ENCODE peak calls at places on chromosomes 12 and 14, in six cellular contexts. C is astrocyte of the spinal cord, E is endothelial cell, G is astrocyte, W is GM13977, A is heart left ventricle. U is an unnamed sample.

GRCh38 chr12:124509676-124510300 is 57.6 kb downstream of the NCOR2 start:
- DNase-seq in C (peak; percentile 86), E (no peak), G (peak; percentile 90), W (no peak), A (no peak), U (no peak)

GRCh38 chr14:91940209-91940608 is 7.3 kb downstream of the FBLN5 start:
- DNase-seq in C (no peak), E (no peak), G (no peak), W (no peak), A (no peak), U (no peak)

GRCh38 chr12:105083551-105084105 is 630 bp downstream of the ALDH1L2 start:
- DNase-seq in C (peak; percentile 70), E (no peak), G (peak; percentile 63), W (peak; percentile 22), A (peak; percentile 33), U (peak; percentile 66)

GRCh38 chr14:61388976-61389576 is 67.7 kb downstream of the PRKCH start:
- DNase-seq in C (peak; percentile 6), E (no peak), G (no peak), W (no peak), A (no peak), U (no peak)

GRCh38 chr14:71333705-71334104 is 426.4 kb downstream of the PCNX1 start:
- DNase-seq in C (no peak), E (no peak), G (no peak), W (no peak), A (no peak), U (no peak)

GRCh38 chr14:71324767-71325272 is 417.6 kb downstream of the PCNX1 start:
- DNase-seq in C (no peak), E (peak; percentile 16), G (no peak), W (peak; percentile 40), A (no peak), U (no peak)

GRCh38 chr12:52956987-52957386 is 8.1 kb downstream of the KRT18 start:
- DNase-seq in C (peak; percentile 33), E (no peak), G (peak; percentile 71), W (no peak), A (no peak), U (no peak)

GRCh38 chr14:45253754-45254300 is 825 bp upstream of the MIS18BP1 start:
- DNase-seq in C (no peak), E (no peak), G (peak; percentile 39), W (no peak), A (no peak), U (no peak)

GRCh38 chr14:22613091-22613695 is 15.1 kb downstream of the ABHD4 start:
- DNase-seq in C (peak; percentile 15), E (no peak), G (no peak), W (no peak), A (no peak), U (no peak)

GRCh38 chr12:123655420-123655819 is 15.5 kb upstream of the TCTN2 start:
- DNase-seq in C (no peak), E (no peak), G (no peak), W (peak; percentile 49), A (peak; percentile 58), U (no peak)

GRCh38 chr14:80017796-80018195 is 193.5 kb downstream of the DIO2 start:
- DNase-seq in C (no peak), E (no peak), G (no peak), W (no peak), A (no peak), U (no peak)

GRCh38 chr12:79818856-79819255 is 116.0 kb downstream of the PPP1R12A start:
- DNase-seq in C (peak; percentile 36), E (no peak), G (peak; percentile 41), W (no peak), A (peak; percentile 37), U (no peak)

GRCh38 chr14:78316058-78316457 is 145.9 kb downstream of the NRXN3 start:
- DNase-seq in C (no peak), E (no peak), G (no peak), W (no peak), A (no peak), U (no peak)

GRCh38 chr12:6326316-6326959 is 15.4 kb downstream of the TNFRSF1A start:
- DNase-seq in C (peak; percentile 59), E (peak; percentile 51), G (no peak), W (peak; percentile 82), A (peak; percentile 68), U (peak; percentile 48)

GRCh38 chr12:80313184-80313583 is 130.9 kb upstream of the PTPRQ start:
- DNase-seq in C (no peak), E (no peak), G (no peak), W (no peak), A (no peak), U (no peak)

GRCh38 chr14:59060841-59061240 is 127.6 kb upstream of the DAAM1 start:
- DNase-seq in C (no peak), E (no peak), G (peak; percentile 1), W (no peak), A (no peak), U (no peak)

GRCh38 chr12:753401-754237 is 1.2 kb downstream of the WNK1 start:
- DNase-seq in C (peak; percentile 14), E (peak; percentile 28), G (no peak), W (peak; percentile 45), A (peak; percentile 47), U (peak; percentile 73)
- TF ChIP-seq CTCF in C (peak; percentile 7), E (no peak), G (no peak), W (no peak), A (peak; percentile 33), U (no peak)

DNA sequence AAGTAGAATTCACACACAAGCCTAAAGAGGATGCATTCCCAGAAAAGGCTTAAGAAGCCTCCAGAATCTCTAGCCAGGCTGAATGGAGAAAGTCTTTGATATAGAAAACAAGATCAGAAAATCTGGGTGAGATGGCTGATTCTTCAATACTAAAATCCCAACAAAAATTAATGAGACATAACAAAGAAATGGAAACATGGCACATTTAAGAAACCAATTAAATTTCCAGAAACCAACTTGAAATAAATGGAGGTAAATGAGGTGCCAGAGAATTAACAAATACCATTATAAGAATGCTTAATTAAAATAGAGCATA is 51.9 kb downstream of the CPSF6 start:
- DNase-seq in C (no peak), E (no peak), G (no peak), W (no peak), A (no peak), U (no peak)
- TF ChIP-seq CTCF in C (no peak), E (peak; percentile 21), G (no peak), W (no peak), A (no peak), U (peak; percentile 57)

DNA sequence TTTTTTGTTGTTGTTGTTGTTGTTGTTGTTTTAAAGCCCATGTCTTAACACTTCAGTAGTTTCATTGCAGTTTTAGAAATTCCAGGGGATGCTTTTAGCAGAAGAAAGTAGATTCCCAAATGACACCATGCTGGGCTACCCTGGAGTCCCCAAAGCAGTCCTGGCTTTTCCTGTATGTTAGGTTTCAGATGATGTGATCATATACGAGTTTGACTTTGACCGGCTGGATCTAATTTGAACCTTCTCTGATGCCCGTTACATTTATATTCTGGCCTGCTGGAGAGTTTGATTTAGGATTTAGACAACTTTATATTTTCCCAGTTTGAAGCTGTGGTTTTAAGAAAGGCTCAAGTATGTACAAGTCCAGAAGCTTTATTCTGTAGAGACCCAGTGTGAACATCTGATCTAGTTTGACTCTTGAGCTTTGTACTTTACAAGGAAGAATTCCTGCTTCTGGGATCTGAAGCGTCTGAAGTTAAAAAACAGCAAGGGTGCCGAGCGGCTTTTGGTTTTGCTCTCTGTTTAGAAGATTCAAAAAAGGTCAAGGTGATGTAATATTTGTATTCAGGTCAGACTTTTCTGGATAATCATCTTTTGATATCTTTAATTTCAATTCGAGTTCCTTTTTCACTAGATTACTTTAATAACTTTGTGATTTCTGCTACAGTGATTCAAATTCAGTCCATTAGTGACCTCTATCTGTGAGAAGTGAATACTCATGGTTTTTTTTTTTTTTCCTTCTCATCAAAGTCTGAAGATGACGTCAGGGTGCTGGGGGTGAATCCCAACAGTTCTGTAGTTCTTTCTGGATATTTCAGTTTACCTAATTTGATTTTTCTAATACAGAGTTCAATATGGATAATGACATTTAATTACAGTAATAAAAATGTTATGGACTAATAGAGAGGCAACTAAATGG is 6.2 kb downstream of the FLRT2 start:
- DNase-seq in C (peak; percentile 67), E (no peak), G (peak; percentile 48), W (no peak), A (no peak), U (no peak)
- TF ChIP-seq CTCF in C (peak; percentile 32), E (peak; percentile 14), G (peak; percentile 49), W (no peak), A (peak; percentile 58), U (peak; percentile 9)

GRCh38 chr12:119235352-119235751 is 56.6 kb downstream of the HSPB8 start:
- DNase-seq in C (no peak), E (peak; percentile 35), G (no peak), W (no peak), A (no peak), U (no peak)
- TF ChIP-seq CTCF in C (peak; percentile 5), E (peak; percentile 59), G (no peak), W (no peak), A (peak; percentile 34), U (peak; percentile 47)

GRCh38 chr12:51484119-51484518 is 59.5 kb downstream of the SLC4A8 start:
- DNase-seq in C (no peak), E (no peak), G (no peak), W (no peak), A (no peak), U (no peak)

GRCh38 chr12:51488281-51488680 is 63.6 kb downstream of the SLC4A8 start:
- DNase-seq in C (no peak), E (no peak), G (peak; percentile 10), W (no peak), A (no peak), U (no peak)

GRCh38 chr12:51480978-51481377 is 56.3 kb downstream of the SLC4A8 start:
- DNase-seq in C (no peak), E (no peak), G (no peak), W (peak; percentile 33), A (no peak), U (no peak)

GRCh38 chr12:51482808-51483532 is 58.3 kb downstream of the SLC4A8 start:
- DNase-seq in C (no peak), E (no peak), G (no peak), W (no peak), A (no peak), U (no peak)
- TF ChIP-seq CTCF in C (no peak), E (no peak), G (no peak), W (peak; percentile 22), A (no peak), U (no peak)

GRCh38 chr12:107929436-107929835 is 154.9 kb downstream of the ASCL4 start:
- DNase-seq in C (peak; percentile 2), E (no peak), G (peak; percentile 22), W (peak; percentile 33), A (no peak), U (no peak)
- TF ChIP-seq CTCF in C (peak; percentile 21), E (no peak), G (peak; percentile 29), W (peak; percentile 36), A (peak; percentile 11), U (no peak)

GRCh38 chr14:88727057-88727456 is 65.7 kb downstream of the EML5 start:
- DNase-seq in C (no peak), E (no peak), G (no peak), W (no peak), A (no peak), U (no peak)

DNA sequence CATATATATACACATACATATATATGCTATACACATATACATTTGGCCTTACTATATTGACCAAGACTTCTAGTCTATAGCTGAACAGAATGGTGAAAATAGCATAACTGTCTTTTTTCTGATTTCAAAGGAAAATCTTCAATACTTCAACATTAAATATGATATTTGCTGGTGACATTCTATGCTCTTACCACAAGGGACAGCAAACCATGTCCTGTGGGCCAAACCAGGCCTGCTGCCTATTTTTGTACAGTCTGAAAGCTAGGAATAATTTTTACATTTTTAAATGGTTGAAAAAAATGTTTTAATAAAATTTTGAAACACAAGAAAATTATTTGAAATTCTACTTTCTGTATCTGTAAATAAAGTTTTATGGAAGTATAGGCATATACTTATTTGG is 63.6 kb downstream of the EML5 start:
- DNase-seq in C (no peak), E (no peak), G (no peak), W (no peak), A (no peak), U (no peak)
- TF ChIP-seq CTCF in C (peak; percentile 43), E (peak; percentile 52), G (peak; percentile 32), W (peak; percentile 7), A (peak; percentile 25), U (peak; percentile 49)